ENCODE peak calls at places on chromosomes 6 and 20, in eight cellular contexts. One of them, this sample, is unnamed.

GRCh38 chr6:140923048-140923447 is 1209.7 kb upstream of the GJE1 start:
- DNase-seq in endothelial cell: no peak
- DNase-seq in GM23248: no peak
- DNase-seq in AG08395: no peak
- DNase-seq in mucosa of gallbladder: no peak
- DNase-seq in ACHN: no peak
- DNase-seq in ovary: no peak
- DNase-seq in astrocyte of the hippocampus: no peak
- DNase-seq in this sample: no peak

GRCh38 chr6:139250296-139251274 is 41.2 kb downstream of the TXLNB start:
- DNase-seq in endothelial cell: peak
- DNase-seq in GM23248: peak
- DNase-seq in AG08395: peak
- DNase-seq in mucosa of gallbladder: peak
- DNase-seq in ACHN: peak
- DNase-seq in ovary: peak
- DNase-seq in astrocyte of the hippocampus: peak
- DNase-seq in this sample: no peak

GRCh38 chr6:18154507-18155272 is at the start of gene TPMT:
- DNase-seq in endothelial cell: peak
- DNase-seq in GM23248: peak
- DNase-seq in AG08395: no peak
- DNase-seq in mucosa of gallbladder: peak
- DNase-seq in ACHN: peak
- DNase-seq in ovary: peak
- DNase-seq in astrocyte of the hippocampus: no peak
- DNase-seq in this sample: no peak

GRCh38 chr6:143940011-143940597 is 68.0 kb downstream of the PLAGL1 start:
- DNase-seq in endothelial cell: peak
- DNase-seq in GM23248: peak
- DNase-seq in AG08395: peak
- DNase-seq in mucosa of gallbladder: peak
- DNase-seq in ACHN: peak
- DNase-seq in ovary: no peak
- DNase-seq in astrocyte of the hippocampus: peak
- DNase-seq in this sample: no peak

GRCh38 chr20:38290829-38291581 is 13.0 kb upstream of the BPI start:
- DNase-seq in endothelial cell: peak
- DNase-seq in GM23248: peak
- DNase-seq in AG08395: peak
- DNase-seq in mucosa of gallbladder: no peak
- DNase-seq in ACHN: peak
- DNase-seq in ovary: no peak
- DNase-seq in astrocyte of the hippocampus: peak
- DNase-seq in this sample: no peak

GRCh38 chr6:154909821-154910220 is 85.3 kb upstream of the TIAM2 start:
- DNase-seq in endothelial cell: no peak
- DNase-seq in GM23248: no peak
- DNase-seq in AG08395: no peak
- DNase-seq in mucosa of gallbladder: no peak
- DNase-seq in ACHN: no peak
- DNase-seq in ovary: no peak
- DNase-seq in astrocyte of the hippocampus: peak
- DNase-seq in this sample: no peak

GRCh38 chr6:42860481-42860880 is 18.9 kb upstream of the RPL7L1 start:
- DNase-seq in endothelial cell: no peak
- DNase-seq in GM23248: no peak
- DNase-seq in AG08395: no peak
- DNase-seq in mucosa of gallbladder: no peak
- DNase-seq in ACHN: no peak
- DNase-seq in ovary: no peak
- DNase-seq in astrocyte of the hippocampus: no peak
- DNase-seq in this sample: no peak

GRCh38 chr6:56528412-56528841 is 114.3 kb downstream of the DST start:
- DNase-seq in endothelial cell: no peak
- DNase-seq in GM23248: peak
- DNase-seq in AG08395: peak
- DNase-seq in mucosa of gallbladder: no peak
- DNase-seq in ACHN: no peak
- DNase-seq in ovary: no peak
- DNase-seq in astrocyte of the hippocampus: peak
- DNase-seq in this sample: peak

GRCh38 chr6:134590449-134590848 is 272.5 kb upstream of the SGK1 start:
- DNase-seq in endothelial cell: no peak
- DNase-seq in GM23248: peak
- DNase-seq in AG08395: peak
- DNase-seq in mucosa of gallbladder: no peak
- DNase-seq in ACHN: no peak
- DNase-seq in ovary: no peak
- DNase-seq in astrocyte of the hippocampus: peak
- DNase-seq in this sample: peak

GRCh38 chr6:4125500-4125899 is 9.9 kb downstream of the ECI2 start:
- DNase-seq in endothelial cell: no peak
- DNase-seq in GM23248: peak
- DNase-seq in AG08395: no peak
- DNase-seq in mucosa of gallbladder: no peak
- DNase-seq in ACHN: no peak
- DNase-seq in ovary: no peak
- DNase-seq in astrocyte of the hippocampus: no peak
- DNase-seq in this sample: no peak

GRCh38 chr6:47034421-47034820 is 7.7 kb downstream of the ADGRF1 start:
- DNase-seq in endothelial cell: no peak
- DNase-seq in GM23248: no peak
- DNase-seq in AG08395: no peak
- DNase-seq in mucosa of gallbladder: no peak
- DNase-seq in ACHN: no peak
- DNase-seq in ovary: no peak
- DNase-seq in astrocyte of the hippocampus: peak
- DNase-seq in this sample: no peak

GRCh38 chr6:165986647-165987482 is 180.8 kb downstream of the TBXT start:
- DNase-seq in endothelial cell: no peak
- DNase-seq in GM23248: peak
- DNase-seq in AG08395: no peak
- DNase-seq in mucosa of gallbladder: no peak
- DNase-seq in ACHN: no peak
- DNase-seq in ovary: peak
- DNase-seq in astrocyte of the hippocampus: peak
- DNase-seq in this sample: no peak

GRCh38 chr20:47353224-47353696 is 3.2 kb downstream of the ZMYND8 start:
- DNase-seq in endothelial cell: no peak
- DNase-seq in GM23248: no peak
- DNase-seq in AG08395: no peak
- DNase-seq in mucosa of gallbladder: no peak
- DNase-seq in ACHN: no peak
- DNase-seq in ovary: no peak
- DNase-seq in astrocyte of the hippocampus: no peak
- DNase-seq in this sample: no peak

GRCh38 chr20:63544958-63545516 is 2.5 kb downstream of the SRMS start:
- DNase-seq in endothelial cell: no peak
- DNase-seq in GM23248: no peak
- DNase-seq in AG08395: no peak
- DNase-seq in mucosa of gallbladder: peak
- DNase-seq in ACHN: peak
- DNase-seq in ovary: no peak
- DNase-seq in astrocyte of the hippocampus: no peak
- DNase-seq in this sample: no peak

GRCh38 chr6:168103036-168103830 is 24.2 kb upstream of the FRMD1 start:
- DNase-seq in endothelial cell: no peak
- DNase-seq in GM23248: no peak
- DNase-seq in AG08395: no peak
- DNase-seq in mucosa of gallbladder: no peak
- DNase-seq in ACHN: no peak
- DNase-seq in ovary: peak
- DNase-seq in astrocyte of the hippocampus: no peak
- DNase-seq in this sample: no peak

GRCh38 chr6:25478973-25479372 is 173.0 kb upstream of the SCGN start:
- DNase-seq in endothelial cell: no peak
- DNase-seq in GM23248: no peak
- DNase-seq in AG08395: no peak
- DNase-seq in mucosa of gallbladder: no peak
- DNase-seq in ACHN: no peak
- DNase-seq in ovary: no peak
- DNase-seq in astrocyte of the hippocampus: peak
- DNase-seq in this sample: no peak

GRCh38 chr20:16709017-16709416 is 20.8 kb upstream of the SNRPB2 start:
- DNase-seq in endothelial cell: no peak
- DNase-seq in GM23248: no peak
- DNase-seq in AG08395: no peak
- DNase-seq in mucosa of gallbladder: no peak
- DNase-seq in ACHN: no peak
- DNase-seq in ovary: no peak
- DNase-seq in astrocyte of the hippocampus: no peak
- DNase-seq in this sample: no peak

GRCh38 chr20:41150664-41151063 is 13.3 kb downstream of the PLCG1 start:
- DNase-seq in endothelial cell: peak
- DNase-seq in GM23248: peak
- DNase-seq in AG08395: peak
- DNase-seq in mucosa of gallbladder: no peak
- DNase-seq in ACHN: no peak
- DNase-seq in ovary: no peak
- DNase-seq in astrocyte of the hippocampus: no peak
- DNase-seq in this sample: no peak

GRCh38 chr6:88365656-88366055 is 199.5 kb upstream of the CNR1 start:
- DNase-seq in endothelial cell: no peak
- DNase-seq in GM23248: no peak
- DNase-seq in AG08395: no peak
- DNase-seq in mucosa of gallbladder: no peak
- DNase-seq in ACHN: no peak
- DNase-seq in ovary: no peak
- DNase-seq in astrocyte of the hippocampus: no peak
- DNase-seq in this sample: no peak

GRCh38 chr20:56807118-56807517 is 178.0 kb downstream of the TFAP2C start:
- DNase-seq in endothelial cell: no peak
- DNase-seq in GM23248: no peak
- DNase-seq in AG08395: no peak
- DNase-seq in mucosa of gallbladder: no peak
- DNase-seq in ACHN: no peak
- DNase-seq in ovary: no peak
- DNase-seq in astrocyte of the hippocampus: peak
- DNase-seq in this sample: no peak

GRCh38 chr20:40265872-40266533 is 423.0 kb downstream of the MAFB start:
- DNase-seq in endothelial cell: peak
- DNase-seq in GM23248: peak
- DNase-seq in AG08395: peak
- DNase-seq in mucosa of gallbladder: peak
- DNase-seq in ACHN: peak
- DNase-seq in ovary: no peak
- DNase-seq in astrocyte of the hippocampus: peak
- DNase-seq in this sample: no peak

This sample was measured in T1000.